ENCODE peak calls at places on chromosome 7, in five cellular contexts. X, N, S, F and W are unnamed samples.

GRCh38 chr7:39678935-39679690 is 55.7 kb downstream of the RALA start:
- DNase-seq in X (no peak), N (no peak), S (no peak), F (no peak), W (no peak)

GRCh38 chr7:18941197-18941596 is 176.2 kb downstream of the TWIST1 start:
- DNase-seq in X (no peak), N (no peak), S (no peak), F (no peak), W (no peak)

GRCh38 chr7:113339661-113340060 is 221.3 kb upstream of the SMIM30 start:
- DNase-seq in X (no peak), N (no peak), S (no peak), F (no peak), W (no peak)

GRCh38 chr7:143882020-143882610 is 19.9 kb downstream of the TCAF1 start:
- DNase-seq in X (peak; percentile 28), N (no peak), S (no peak), F (peak; percentile 56), W (peak; percentile 88)

GRCh38 chr7:95473276-95473985 is 12.3 kb upstream of the ASB4 start:
- DNase-seq in X (no peak), N (no peak), S (no peak), F (no peak), W (peak; percentile 61)

GRCh38 chr7:22320416-22320815 is 36.5 kb downstream of the RAPGEF5 start:
- DNase-seq in X (no peak), N (no peak), S (no peak), F (no peak), W (no peak)

GRCh38 chr7:157771689-157772088 is 434.9 kb downstream of the DNAJB6 start:
- DNase-seq in X (no peak), N (no peak), S (no peak), F (no peak), W (no peak)

GRCh38 chr7:55438085-55438764 is 73.1 kb downstream of the LANCL2 start:
- DNase-seq in X (no peak), N (peak; percentile 18), S (no peak), F (no peak), W (no peak)

GRCh38 chr7:23603632-23604295 is 6.6 kb downstream of the CCDC126 start:
- DNase-seq in X (no peak), N (no peak), S (no peak), F (no peak), W (no peak)

GRCh38 chr7:43328785-43329380 is 216.4 kb downstream of the HECW1 start:
- DNase-seq in X (no peak), N (no peak), S (no peak), F (no peak), W (no peak)

GRCh38 chr7:147483634-147484292 is 1106.8 kb upstream of the C7orf33 start:
- DNase-seq in X (no peak), N (no peak), S (no peak), F (no peak), W (no peak)

GRCh38 chr7:80427218-80427617 is 84.6 kb downstream of the GNAT3 start:
- DNase-seq in X (no peak), N (no peak), S (no peak), F (no peak), W (no peak)

GRCh38 chr7:47454066-47454950 is 127.6 kb downstream of the TNS3 start:
- DNase-seq in X (no peak), N (no peak), S (no peak), F (no peak), W (no peak)

GRCh38 chr7:131293018-131293417 is 34.7 kb upstream of the MKLN1 start:
- DNase-seq in X (no peak), N (no peak), S (peak; percentile 8), F (no peak), W (no peak)

GRCh38 chr7:35727571-35727970 is 32.6 kb upstream of the HERPUD2 start:
- DNase-seq in X (no peak), N (peak; percentile 23), S (no peak), F (no peak), W (no peak)

GRCh38 chr7:130096243-130096827 is 26.0 kb downstream of the KLHDC10 start:
- DNase-seq in X (no peak), N (no peak), S (no peak), F (no peak), W (no peak)
- TF ChIP-seq CTCF in X (no peak), N (no peak), S (peak; percentile 44), F (no peak), W (no peak)

GRCh38 chr7:51732951-51733350 is 416.3 kb upstream of the COBL start:
- DNase-seq in X (no peak), N (no peak), S (no peak), F (no peak), W (no peak)
- TF ChIP-seq CTCF in X (peak; percentile 47), N (no peak), S (no peak), F (peak; percentile 42), W (no peak)

GRCh38 chr7:30306977-30307376 is 22.6 kb downstream of the ZNRF2 start:
- DNase-seq in X (no peak), N (no peak), S (no peak), F (no peak), W (no peak)

GRCh38 chr7:30304177-30304884 is 19.9 kb downstream of the ZNRF2 start:
- DNase-seq in X (no peak), N (no peak), S (no peak), F (no peak), W (no peak)

GRCh38 chr7:30301751-30302150 is 17.4 kb downstream of the ZNRF2 start:
- DNase-seq in X (no peak), N (no peak), S (no peak), F (no peak), W (no peak)

GRCh38 chr7:30303312-30304039 is 19.1 kb downstream of the ZNRF2 start:
- DNase-seq in X (no peak), N (no peak), S (no peak), F (no peak), W (no peak)

GRCh38 chr7:30302656-30303311 is 18.4 kb downstream of the ZNRF2 start:
- DNase-seq in X (no peak), N (no peak), S (no peak), F (no peak), W (no peak)
- TF ChIP-seq CTCF in X (no peak), N (no peak), S (no peak), F (no peak), W (no peak)

GRCh38 chr7:154832557-154833138 is 170.3 kb downstream of the PAXIP1 start:
- DNase-seq in X (no peak), N (peak; percentile 54), S (no peak), F (peak; percentile 55), W (no peak)
- TF ChIP-seq CTCF in X (peak; percentile 57), N (no peak), S (no peak), F (peak; percentile 63), W (no peak)